ENCODE peak calls at places on chromosome X, in seven cellular contexts. R, L, F, Z, J, A and H are unnamed samples.

GRCh38 chrX:20144491-20144890 is 2.9 kb upstream of the EIF1AX start:
- DNase-seq in L (peak; percentile 40), Z (no peak), R (no peak), J (no peak), F (no peak), A (no peak), H (no peak)

GRCh38 chrX:110435191-110435590 is 76.5 kb downstream of the RTL9 start:
- DNase-seq in R (no peak), A (no peak), J (no peak), L (no peak), Z (no peak), F (no peak), H (no peak)

GRCh38 chrX:34612036-34612435 is 45.0 kb downstream of the TMEM47 start:
- DNase-seq in A (no peak), R (no peak), L (peak; percentile 49), F (no peak), J (no peak), Z (no peak), H (no peak)

GRCh38 chrX:134144231-134144630 is 92.8 kb upstream of the CCDC160 start:
- DNase-seq in L (peak; percentile 20), J (no peak), Z (no peak), R (no peak), F (no peak), A (no peak), H (no peak)

GRCh38 chrX:97401154-97401553 is 517.4 kb downstream of the RPA4 start:
- DNase-seq in J (no peak), L (peak; percentile 38), Z (no peak), A (no peak), R (no peak), F (no peak), H (no peak)

GRCh38 chrX:23504895-23505294 is 162.4 kb upstream of the PRDX4 start:
- DNase-seq in Z (no peak), R (no peak), A (no peak), J (no peak), L (no peak), F (no peak), H (no peak)

GRCh38 chrX:20527458-20528099 is 260.9 kb upstream of the RPS6KA3 start:
- DNase-seq in L (peak; percentile 45), A (no peak), Z (no peak), R (no peak), F (no peak), J (no peak), H (peak; percentile 18)

GRCh38 chrX:48468247-48468671 is 1.8 kb downstream of the SLC38A5 start:
- DNase-seq in L (no peak), A (no peak), F (no peak), R (no peak), Z (peak; percentile 69), J (no peak), H (no peak)

GRCh38 chrX:103254921-103255455 is at the start of gene TCEAL8:
- DNase-seq in Z (peak; percentile 71), R (peak; percentile 72), L (peak; percentile 84), F (peak; percentile 85), J (peak; percentile 93), A (no peak), H (peak; percentile 83)

GRCh38 chrX:45806410-45807121 is 605.9 kb upstream of the DIPK2B start:
- DNase-seq in A (peak; percentile 78), R (no peak), Z (no peak), F (no peak), J (no peak), L (peak; percentile 91), H (no peak)

GRCh38 chrX:32847921-32848320 is 363.4 kb downstream of the DMD start:
- DNase-seq in L (no peak), Z (no peak), J (no peak), F (no peak), A (no peak), R (no peak), H (no peak)

DNA sequence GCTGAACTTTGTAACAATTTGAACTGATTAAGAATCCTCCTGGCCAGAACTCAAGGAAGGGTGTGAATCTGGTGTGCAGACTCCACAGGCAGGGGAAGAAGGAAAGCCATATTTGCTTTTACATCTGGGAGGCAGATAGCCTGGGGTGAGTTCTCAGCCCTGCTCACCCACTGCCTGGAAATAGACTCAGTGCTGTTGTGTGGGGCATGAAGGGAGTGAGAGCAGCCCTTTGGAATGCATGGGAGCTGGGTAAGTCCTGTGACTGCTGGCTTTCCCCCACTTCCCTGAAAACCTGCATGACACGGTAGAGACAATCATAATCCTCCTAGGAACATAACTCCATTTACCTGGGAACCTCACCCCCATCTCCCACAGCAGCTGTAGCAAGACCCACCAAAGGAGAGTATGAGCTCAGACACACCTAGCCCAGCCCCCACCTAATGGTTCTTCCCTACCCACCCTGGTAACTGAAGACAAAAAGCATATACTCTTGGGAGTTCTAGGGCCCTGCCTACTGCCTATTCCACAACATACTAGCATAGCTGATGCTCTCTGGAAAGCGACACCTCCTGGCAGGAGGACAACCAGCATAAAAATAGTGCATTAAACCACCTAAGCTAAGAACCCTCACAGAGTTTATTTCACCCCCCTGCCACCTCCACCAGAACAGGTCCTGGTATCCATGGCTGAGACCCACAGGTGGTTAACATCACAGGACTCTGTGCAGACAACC is 59.3 kb upstream of the UBQLN2 start:
- DNase-seq in L (no peak), A (no peak), R (no peak), Z (no peak), J (peak; percentile 15), F (no peak), H (no peak)
- TF ChIP-seq CTCF in L (no peak), A (no peak), R (no peak), Z (no peak), J (no peak), F (no peak), H (no peak)

DNA sequence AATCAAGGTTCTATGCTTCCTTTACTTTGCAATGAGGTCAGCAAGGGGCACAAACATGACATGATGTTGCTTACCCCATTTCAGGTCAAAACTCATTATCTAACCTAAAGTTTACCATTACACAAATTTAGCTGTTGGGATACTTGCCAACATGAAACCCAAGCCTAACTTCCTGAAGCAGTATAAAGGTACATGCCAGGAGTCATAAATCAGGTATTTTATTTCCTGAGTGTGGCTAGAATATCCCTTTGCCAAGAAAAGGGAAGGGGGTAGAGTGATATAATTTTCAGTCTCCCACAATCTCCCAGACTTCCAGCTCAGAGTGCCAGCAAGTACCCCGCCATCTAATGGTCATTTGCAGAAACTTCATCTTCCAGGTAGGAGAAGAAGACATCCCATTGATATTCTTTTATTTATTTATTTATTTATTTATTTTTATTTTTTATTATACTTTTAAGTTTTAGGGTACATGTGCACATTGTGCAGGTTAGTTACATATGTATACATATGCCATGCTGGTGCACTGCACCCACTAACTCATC is 136.6 kb downstream of the NEXMIF start:
- DNase-seq in J (no peak), R (no peak), A (no peak), F (no peak), Z (no peak), L (no peak), H (no peak)
- TF ChIP-seq CTCF in J (no peak), R (no peak), A (no peak), F (no peak), Z (no peak), L (no peak), H (peak; percentile 32)

GRCh38 chrX:148133099-148133725 is 152.1 kb downstream of the FMR1NB start:
- DNase-seq in R (no peak), F (no peak), L (no peak), Z (no peak), J (no peak), A (no peak), H (no peak)
- TF ChIP-seq CTCF in R (no peak), F (no peak), L (no peak), Z (no peak), J (no peak), A (no peak), H (peak; percentile 16)

DNA sequence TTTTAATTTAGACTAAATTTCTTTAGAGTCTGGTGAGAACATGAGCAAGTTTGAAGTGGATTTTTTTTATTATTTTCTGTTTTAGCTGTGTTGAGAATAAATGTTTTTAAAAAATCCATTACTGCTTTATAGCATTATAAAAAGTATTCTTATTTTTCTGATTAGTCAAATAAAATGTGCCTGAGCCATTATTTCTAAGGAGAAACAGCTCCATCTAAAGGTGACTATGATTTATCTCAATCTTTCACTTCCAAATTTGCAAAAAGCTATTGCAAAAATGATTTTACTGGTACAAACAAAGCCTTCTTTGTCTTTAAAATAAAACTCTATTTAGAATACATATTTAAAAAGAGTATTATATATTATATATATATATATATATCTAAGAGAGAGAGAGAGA is 959.2 kb downstream of the FAM133A start:
- DNase-seq in J (no peak), F (no peak), A (no peak), L (no peak), R (no peak), Z (no peak), H (no peak)
- TF ChIP-seq CTCF in J (no peak), F (no peak), A (no peak), L (no peak), R (no peak), Z (no peak), H (no peak)

GRCh38 chrX:12332786-12333347 is 194.6 kb downstream of the FRMPD4 start:
- DNase-seq in R (no peak), F (no peak), Z (no peak), J (no peak), L (no peak), A (peak; percentile 11), H (no peak)

GRCh38 chrX:12327836-12328235 is 189.6 kb downstream of the FRMPD4 start:
- DNase-seq in J (no peak), Z (no peak), L (no peak), R (no peak), A (no peak), F (no peak), H (no peak)

GRCh38 chrX:12330841-12331240 is 192.6 kb downstream of the FRMPD4 start:
- DNase-seq in R (no peak), J (no peak), Z (no peak), A (peak; percentile 47), F (no peak), L (no peak), H (no peak)

GRCh38 chrX:12329476-12329875 is 191.2 kb downstream of the FRMPD4 start:
- DNase-seq in R (no peak), Z (no peak), J (no peak), L (no peak), A (no peak), F (no peak), H (no peak)
- TF ChIP-seq CTCF in R (no peak), Z (no peak), J (no peak), L (no peak), A (no peak), F (no peak), H (no peak)

GRCh38 chrX:131826572-131826971 is 196.5 kb upstream of the STK26 start:
- DNase-seq in J (no peak), L (no peak), F (no peak), A (no peak), Z (no peak), R (no peak), H (no peak)

GRCh38 chrX:131828482-131828881 is 194.6 kb upstream of the STK26 start:
- DNase-seq in F (no peak), A (no peak), J (no peak), R (no peak), Z (no peak), L (no peak), H (no peak)

GRCh38 chrX:131830400-131831184 is 192.5 kb upstream of the STK26 start:
- DNase-seq in A (peak; percentile 44), F (peak; percentile 78), J (peak; percentile 28), Z (peak; percentile 72), L (peak; percentile 83), R (peak; percentile 34), H (peak; percentile 60)

GRCh38 chrX:131831185-131831520 is 191.9 kb upstream of the STK26 start:
- DNase-seq in Z (no peak), R (no peak), L (no peak), F (no peak), A (no peak), J (no peak), H (no peak)

GRCh38 chrX:131827935-131828334 is 195.2 kb upstream of the STK26 start:
- DNase-seq in L (peak; percentile 34), F (no peak), J (no peak), A (no peak), R (no peak), Z (no peak), H (no peak)
- TF ChIP-seq CTCF in L (peak; percentile 36), F (no peak), J (no peak), A (peak; percentile 43), R (no peak), Z (no peak), H (no peak)